ENCODE peak calls at places on chromosomes 3 and 15, in six cellular contexts. M is SK-N-SH, Z is H1, Q is K562, X is GM12878, I is HepG2. F is an unnamed sample.
A peak's percentile ranks its signal among the peaks of the same experiment; 100 is the strongest.

GRCh38 chr3:153749070-153749610 is 372.1 kb upstream of the ARHGEF26 start:
- DNase-seq in Q (no peak), X (no peak), M (no peak), I (no peak), Z (no peak), F (no peak)

GRCh38 chr15:70853855-70854668 is at the start of gene LARP6:
- DNase-seq in Q (no peak), Z (peak; percentile 85), I (no peak), M (peak; percentile 96), X (no peak), F (no peak)

GRCh38 chr15:78302579-78302978 is 3.2 kb upstream of the SKIC8 start:
- DNase-seq in Q (peak; percentile 29), Z (no peak), M (no peak), X (no peak), I (no peak), F (peak; percentile 58)

GRCh38 chr3:64355473-64355872 is 130.2 kb upstream of the PRICKLE2 start:
- DNase-seq in X (no peak), I (no peak), Q (no peak), M (no peak), Z (no peak), F (no peak)

GRCh38 chr3:162338514-162338913 is 841.9 kb downstream of the OTOL1 start:
- DNase-seq in M (no peak), Z (no peak), Q (no peak), I (no peak), X (no peak), F (no peak)

GRCh38 chr3:123365450-123366143 is 83.3 kb downstream of the ADCY5 start:
- DNase-seq in Q (peak; percentile 24), I (peak; percentile 16), X (no peak), M (peak; percentile 56), Z (no peak), F (no peak)

GRCh38 chr3:197352382-197352781 is 54.0 kb upstream of the DLG1 start:
- DNase-seq in X (no peak), Q (peak; percentile 26), M (peak; percentile 42), I (no peak), Z (no peak), F (no peak)

GRCh38 chr3:149343951-149344350 is 10.5 kb upstream of the TM4SF18 start:
- DNase-seq in I (no peak), M (peak; percentile 10), Q (no peak), X (no peak), Z (no peak), F (no peak)

GRCh38 chr3:8737301-8737700 is 3.7 kb downstream of the CAV3 start:
- DNase-seq in M (no peak), X (no peak), I (no peak), Q (no peak), Z (no peak), F (no peak)

GRCh38 chr3:125002834-125003368 is 52.9 kb downstream of the HEG1 start:
- DNase-seq in Z (no peak), Q (no peak), X (no peak), M (no peak), I (no peak), F (no peak)

GRCh38 chr3:101312545-101312944 is 7.8 kb downstream of the IMPG2 start:
- DNase-seq in M (no peak), Z (no peak), I (no peak), Q (no peak), X (no peak), F (no peak)

GRCh38 chr15:68966996-68967395 is 36.7 kb downstream of the SPESP1 start:
- DNase-seq in X (no peak), I (no peak), Q (no peak), M (no peak), Z (no peak), F (no peak)

GRCh38 chr15:69830425-69830824 is 267.3 kb downstream of the TLE3 start:
- DNase-seq in X (no peak), I (no peak), Q (no peak), M (no peak), Z (no peak), F (no peak)

GRCh38 chr3:195259146-195259563 is 11.8 kb downstream of the XXYLT1 start:
- DNase-seq in I (no peak), X (no peak), M (peak; percentile 72), Z (peak; percentile 76), Q (peak; percentile 60), F (no peak)

GRCh38 chr15:27797765-27798164 is 301.4 kb downstream of the OCA2 start:
- DNase-seq in I (no peak), M (no peak), X (no peak), Q (no peak), Z (no peak), F (no peak)

GRCh38 chr3:48372377-48372770 is 355 bp downstream of the FBXW12 start:
- DNase-seq in X (no peak), Q (no peak), I (no peak), M (no peak), Z (no peak), F (no peak)

GRCh38 chr15:86139828-86140227 is 60.2 kb downstream of the AGBL1 start:
- DNase-seq in Z (peak; percentile 73), X (no peak), I (no peak), M (peak; percentile 19), Q (peak; percentile 3), F (no peak)

GRCh38 chr15:91021516-91022074 is 799 bp downstream of the VPS33B start:
- DNase-seq in Q (no peak), Z (no peak), X (no peak), M (peak; percentile 61), I (peak; percentile 5), F (no peak)

GRCh38 chr3:184538600-184539431 is 22.8 kb upstream of the EPHB3 start:
- DNase-seq in M (no peak), I (no peak), Q (no peak), Z (peak; percentile 44), X (no peak), F (no peak)

GRCh38 chr3:51982838-51983577 is at the start of gene ACY1:
- DNase-seq in X (peak; percentile 43), I (peak; percentile 87), M (peak; percentile 97), Z (peak; percentile 89), Q (peak; percentile 92), F (peak; percentile 85)

GRCh38 chr15:69824075-69824876 is 273.4 kb downstream of the TLE3 start:
- DNase-seq in I (no peak), Z (no peak), M (no peak), X (no peak), Q (no peak), F (no peak)

GRCh38 chr3:153090973-153091372 is 71.1 kb upstream of the RAP2B start:
- DNase-seq in I (no peak), Q (no peak), Z (no peak), X (no peak), M (no peak), F (no peak)

GRCh38 chr3:71211083-71211482 is 372.4 kb downstream of the FOXP1 start:
- DNase-seq in M (no peak), Z (no peak), X (no peak), Q (no peak), I (no peak), F (no peak)

DNA sequence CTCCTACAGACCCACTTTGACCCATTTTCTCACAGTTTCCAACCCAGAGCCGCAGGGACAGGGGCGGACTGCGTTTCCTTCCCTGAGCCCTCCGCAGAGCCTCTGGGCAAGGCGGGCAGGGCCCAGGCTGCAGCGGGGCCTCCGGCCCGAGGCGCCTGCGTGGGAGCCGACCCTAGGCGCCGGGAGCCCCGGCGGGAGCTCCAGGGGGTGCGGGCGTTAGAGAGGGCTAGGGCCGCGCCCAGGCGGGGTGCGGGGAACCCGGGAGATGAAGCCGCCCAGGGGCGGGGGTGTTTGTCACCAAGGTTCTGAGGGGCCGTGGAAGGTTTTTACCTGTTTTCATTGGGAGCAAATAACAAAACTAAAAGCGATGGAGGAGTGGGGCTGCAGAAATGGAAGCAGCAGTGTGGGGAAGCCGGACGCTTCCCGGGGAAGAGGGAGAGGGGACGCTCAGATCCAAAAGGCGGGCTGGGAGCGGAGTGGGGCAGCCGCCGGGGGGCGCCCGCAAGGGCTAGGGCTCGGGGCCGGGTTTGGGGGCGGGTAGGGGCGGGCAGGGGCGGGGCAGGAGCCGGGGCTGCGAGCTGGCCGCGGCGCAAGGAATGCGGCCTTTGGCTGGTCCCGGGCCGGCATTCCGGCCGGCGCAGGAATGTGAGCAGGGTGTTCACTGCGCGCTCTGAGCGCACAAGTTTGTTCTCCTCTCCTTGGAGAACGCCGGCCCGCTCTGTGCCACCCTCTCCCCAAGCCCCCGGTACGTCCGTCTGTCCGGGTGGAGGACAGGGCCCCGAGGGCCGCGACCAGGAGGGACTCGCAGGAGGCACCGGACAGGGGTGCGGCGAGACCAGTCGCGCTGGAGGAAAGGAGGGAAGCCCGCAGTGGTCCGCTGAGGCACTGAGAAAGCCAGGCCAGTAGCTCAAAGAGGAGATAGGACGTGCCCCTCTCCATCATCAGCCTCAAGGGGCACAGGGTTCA is 61.1 kb downstream of the AMOTL2 start:
- DNase-seq in X (no peak), Z (peak; percentile 88), Q (peak; percentile 9), I (peak; percentile 62), M (no peak), F (no peak)
- TF ChIP-seq GABPA in X (no peak), Z (no peak), Q (no peak), I (no peak), M (no peak), F (no peak)

GRCh38 chr3:18740631-18741583 is 315.8 kb upstream of the SATB1 start:
- DNase-seq in M (no peak), I (no peak), Q (no peak), X (peak; percentile 61), Z (no peak), F (peak; percentile 47)
- H3K4me3 ChIP-seq in M (no peak overlapping the region), I (no peak overlapping the region), Q (no peak overlapping the region), X (peak overlapping the region; percentile 33), Z (no peak overlapping the region), F (no peak overlapping the region)

GRCh38 chr15:31459011-31459748 is 132.5 kb downstream of the KLF13 start:
- DNase-seq in X (peak; percentile 77), I (no peak), Q (no peak), M (no peak), Z (no peak), F (no peak)
- TF ChIP-seq GABPA in X (peak; percentile 15), I (no peak), Q (no peak), M (no peak), Z (no peak), F (no peak)

GRCh38 chr15:74428442-74428787 is 5.3 kb downstream of the SEMA7A start:
- DNase-seq in Z (no peak), X (no peak), Q (no peak), M (no peak), I (no peak), F (peak; percentile 37)
- H3K4me3 ChIP-seq in Z (no peak overlapping the region), X (peak overlapping the region; percentile 98), Q (no peak overlapping the region), M (no peak overlapping the region), I (no peak overlapping the region), F (no peak overlapping the region)

DNA sequence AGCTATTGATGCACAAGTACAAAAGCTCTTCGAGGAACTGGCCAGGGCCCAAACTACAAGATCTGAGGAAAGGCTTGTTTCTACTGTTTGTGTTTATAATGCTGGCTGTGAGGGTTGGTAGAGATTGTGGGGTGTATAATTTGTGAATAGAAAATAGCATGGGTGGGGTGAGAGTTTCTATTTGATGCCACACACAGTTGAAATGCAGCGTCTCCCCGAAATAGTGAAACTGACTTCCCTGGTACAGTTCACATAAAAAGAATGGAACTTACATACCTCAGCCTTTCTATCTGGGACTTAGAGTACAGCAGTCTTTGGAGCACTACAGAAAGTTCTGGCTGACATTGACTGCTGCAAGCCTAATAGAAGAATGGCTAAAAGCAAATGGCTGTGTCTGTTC is 91.3 kb downstream of the DTWD1 start:
- DNase-seq in X (no peak), I (no peak), M (no peak), Z (no peak), Q (no peak), F (no peak)
- TF ChIP-seq GABPA in X (no peak), I (no peak), M (no peak), Z (no peak), Q (no peak), F (no peak)

F was measured in HL-60.